ENCODE peak calls at places on chromosomes 13 and 19, in eight cellular contexts. One of them, this sample, is unnamed.
A peak's percentile ranks its signal among the peaks of the same experiment; 100 is the strongest.

GRCh38 chr19:55392820-55393219 is 7.1 kb downstream of the RPL28 start:
- DNase-seq in upper lobe of right lung: no peak
- DNase-seq in A673: no peak
- DNase-seq in RWPE1: no peak
- DNase-seq in GM20000: no peak
- DNase-seq in CD4-positive, alpha-beta T cell: no peak
- DNase-seq in OCI-LY7: no peak
- DNase-seq in osteocyte: no peak
- DNase-seq in this sample: no peak

GRCh38 chr19:38683393-38684077 is 36.1 kb downstream of the ACTN4 start:
- DNase-seq in RWPE1: peak; percentile 94
- DNase-seq in A673: peak; percentile 91
- DNase-seq in osteocyte: peak; percentile 91
- DNase-seq in CD4-positive, alpha-beta T cell: peak; percentile 33
- DNase-seq in OCI-LY7: no peak
- DNase-seq in upper lobe of right lung: peak; percentile 91
- DNase-seq in GM20000: no peak
- DNase-seq in this sample: no peak

GRCh38 chr19:50252111-50252886 is 48.9 kb downstream of the MYH14 start:
- DNase-seq in GM20000: peak; percentile 51
- DNase-seq in upper lobe of right lung: no peak
- DNase-seq in OCI-LY7: peak; percentile 41
- DNase-seq in A673: peak; percentile 51
- DNase-seq in osteocyte: no peak
- DNase-seq in RWPE1: no peak
- DNase-seq in CD4-positive, alpha-beta T cell: peak; percentile 8
- DNase-seq in this sample: no peak

GRCh38 chr19:38538386-38538785 is 79.4 kb downstream of the MAP4K1 start:
- DNase-seq in RWPE1: no peak
- DNase-seq in upper lobe of right lung: no peak
- DNase-seq in A673: no peak
- DNase-seq in OCI-LY7: no peak
- DNase-seq in osteocyte: no peak
- DNase-seq in CD4-positive, alpha-beta T cell: no peak
- DNase-seq in GM20000: no peak
- DNase-seq in this sample: no peak

GRCh38 chr13:31261241-31261640 is 61.5 kb downstream of the B3GLCT start:
- DNase-seq in osteocyte: no peak
- DNase-seq in RWPE1: no peak
- DNase-seq in A673: no peak
- DNase-seq in GM20000: no peak
- DNase-seq in upper lobe of right lung: no peak
- DNase-seq in CD4-positive, alpha-beta T cell: no peak
- DNase-seq in OCI-LY7: no peak
- DNase-seq in this sample: no peak

GRCh38 chr19:30664358-30665058 is 292.3 kb downstream of the ZNF536 start:
- DNase-seq in GM20000: no peak
- DNase-seq in CD4-positive, alpha-beta T cell: no peak
- DNase-seq in upper lobe of right lung: no peak
- DNase-seq in RWPE1: no peak
- DNase-seq in osteocyte: peak; percentile 53
- DNase-seq in OCI-LY7: peak; percentile 2
- DNase-seq in A673: peak; percentile 60
- DNase-seq in this sample: peak; percentile 67

GRCh38 chr13:88744289-88744688 is 1073.1 kb downstream of the SLITRK5 start:
- DNase-seq in CD4-positive, alpha-beta T cell: no peak
- DNase-seq in GM20000: no peak
- DNase-seq in OCI-LY7: no peak
- DNase-seq in upper lobe of right lung: no peak
- DNase-seq in osteocyte: no peak
- DNase-seq in A673: no peak
- DNase-seq in RWPE1: no peak
- DNase-seq in this sample: no peak

GRCh38 chr19:33736158-33736557 is 60.5 kb upstream of the KCTD15 start:
- DNase-seq in osteocyte: no peak
- DNase-seq in GM20000: no peak
- DNase-seq in A673: no peak
- DNase-seq in OCI-LY7: no peak
- DNase-seq in CD4-positive, alpha-beta T cell: no peak
- DNase-seq in RWPE1: no peak
- DNase-seq in upper lobe of right lung: peak; percentile 27
- DNase-seq in this sample: no peak

GRCh38 chr13:61275740-61276139 is 139.9 kb downstream of the PCDH20 start:
- DNase-seq in GM20000: no peak
- DNase-seq in upper lobe of right lung: no peak
- DNase-seq in RWPE1: no peak
- DNase-seq in osteocyte: no peak
- DNase-seq in CD4-positive, alpha-beta T cell: no peak
- DNase-seq in OCI-LY7: no peak
- DNase-seq in A673: no peak
- DNase-seq in this sample: no peak

GRCh38 chr19:6717441-6717971 is 2.9 kb downstream of the C3 start:
- DNase-seq in RWPE1: no peak
- DNase-seq in CD4-positive, alpha-beta T cell: no peak
- DNase-seq in upper lobe of right lung: no peak
- DNase-seq in OCI-LY7: no peak
- DNase-seq in osteocyte: no peak
- DNase-seq in A673: no peak
- DNase-seq in GM20000: no peak
- DNase-seq in this sample: no peak

GRCh38 chr13:96958286-96958891 is 35.9 kb downstream of the OXGR1 start:
- DNase-seq in RWPE1: peak; percentile 11
- DNase-seq in CD4-positive, alpha-beta T cell: no peak
- DNase-seq in GM20000: peak; percentile 13
- DNase-seq in upper lobe of right lung: no peak
- DNase-seq in A673: peak; percentile 59
- DNase-seq in OCI-LY7: peak; percentile 32
- DNase-seq in osteocyte: no peak
- DNase-seq in this sample: no peak

GRCh38 chr19:50003810-50004419 is 21.3 kb downstream of the VRK3 start:
- DNase-seq in RWPE1: peak; percentile 91
- DNase-seq in CD4-positive, alpha-beta T cell: no peak
- DNase-seq in osteocyte: no peak
- DNase-seq in A673: peak; percentile 42
- DNase-seq in upper lobe of right lung: no peak
- DNase-seq in OCI-LY7: no peak
- DNase-seq in GM20000: peak; percentile 59
- DNase-seq in this sample: no peak

GRCh38 chr19:41478171-41478570 is 35.2 kb downstream of the ERICH4 start:
- DNase-seq in GM20000: no peak
- DNase-seq in osteocyte: no peak
- DNase-seq in A673: no peak
- DNase-seq in CD4-positive, alpha-beta T cell: no peak
- DNase-seq in upper lobe of right lung: no peak
- DNase-seq in RWPE1: no peak
- DNase-seq in OCI-LY7: no peak
- DNase-seq in this sample: no peak

GRCh38 chr19:42297034-42297433 is 4.9 kb upstream of the PRR19 start:
- DNase-seq in osteocyte: no peak
- DNase-seq in upper lobe of right lung: no peak
- DNase-seq in A673: no peak
- DNase-seq in RWPE1: no peak
- DNase-seq in OCI-LY7: no peak
- DNase-seq in CD4-positive, alpha-beta T cell: no peak
- DNase-seq in GM20000: no peak
- DNase-seq in this sample: no peak

GRCh38 chr19:18433039-18433691 is 4.8 kb downstream of the ISYNA1 start:
- DNase-seq in A673: peak; percentile 87
- DNase-seq in GM20000: peak; percentile 80
- DNase-seq in CD4-positive, alpha-beta T cell: no peak
- DNase-seq in osteocyte: no peak
- DNase-seq in OCI-LY7: peak; percentile 38
- DNase-seq in upper lobe of right lung: no peak
- DNase-seq in RWPE1: no peak
- DNase-seq in this sample: no peak

GRCh38 chr19:17296278-17296677 is 6.9 kb downstream of the ABHD8 start:
- DNase-seq in A673: no peak
- DNase-seq in osteocyte: no peak
- DNase-seq in GM20000: no peak
- DNase-seq in OCI-LY7: no peak
- DNase-seq in CD4-positive, alpha-beta T cell: no peak
- DNase-seq in upper lobe of right lung: no peak
- DNase-seq in RWPE1: peak; percentile 72
- DNase-seq in this sample: no peak

GRCh38 chr13:36919833-36920611 is at the start of gene SMAD9:
- DNase-seq in GM20000: peak; percentile 73
- DNase-seq in RWPE1: peak; percentile 48
- DNase-seq in A673: peak; percentile 85
- DNase-seq in CD4-positive, alpha-beta T cell: no peak
- DNase-seq in osteocyte: peak; percentile 88
- DNase-seq in upper lobe of right lung: peak; percentile 91
- DNase-seq in OCI-LY7: peak; percentile 73
- DNase-seq in this sample: peak; percentile 79

GRCh38 chr13:21674271-21675009 is 3.6 kb downstream of the FGF9 start:
- DNase-seq in RWPE1: no peak
- DNase-seq in A673: no peak
- DNase-seq in upper lobe of right lung: peak; percentile 69
- DNase-seq in CD4-positive, alpha-beta T cell: no peak
- DNase-seq in OCI-LY7: peak; percentile 75
- DNase-seq in GM20000: peak; percentile 68
- DNase-seq in osteocyte: no peak
- DNase-seq in this sample: no peak

GRCh38 chr19:18589380-18590272 is 1.0 kb downstream of the REX1BD start:
- DNase-seq in osteocyte: no peak
- DNase-seq in CD4-positive, alpha-beta T cell: peak; percentile 64
- DNase-seq in A673: peak; percentile 93
- DNase-seq in OCI-LY7: peak; percentile 80
- DNase-seq in upper lobe of right lung: peak; percentile 90
- DNase-seq in GM20000: peak; percentile 81
- DNase-seq in RWPE1: peak; percentile 58
- DNase-seq in this sample: no peak

GRCh38 chr19:54938906-54939305 is 8.4 kb downstream of the NLRP7 start:
- DNase-seq in OCI-LY7: peak; percentile 71
- DNase-seq in CD4-positive, alpha-beta T cell: no peak
- DNase-seq in GM20000: no peak
- DNase-seq in upper lobe of right lung: no peak
- DNase-seq in A673: no peak
- DNase-seq in osteocyte: no peak
- DNase-seq in RWPE1: no peak
- DNase-seq in this sample: no peak

GRCh38 chr13:32195713-32196112 is 119.5 kb downstream of the ZAR1L start:
- DNase-seq in RWPE1: no peak
- DNase-seq in OCI-LY7: no peak
- DNase-seq in upper lobe of right lung: no peak
- DNase-seq in CD4-positive, alpha-beta T cell: no peak
- DNase-seq in GM20000: no peak
- DNase-seq in A673: no peak
- DNase-seq in osteocyte: no peak
- DNase-seq in this sample: no peak

GRCh38 chr13:51804295-51805172 is 571 bp upstream of the DHRS12 start:
- DNase-seq in GM20000: no peak
- DNase-seq in CD4-positive, alpha-beta T cell: no peak
- DNase-seq in A673: no peak
- DNase-seq in osteocyte: no peak
- DNase-seq in OCI-LY7: no peak
- DNase-seq in upper lobe of right lung: no peak
- DNase-seq in RWPE1: no peak
- DNase-seq in this sample: no peak

GRCh38 chr13:24842533-24843278 is 78.7 kb downstream of the RNF17 start:
- DNase-seq in CD4-positive, alpha-beta T cell: no peak
- DNase-seq in RWPE1: peak; percentile 27
- DNase-seq in upper lobe of right lung: no peak
- DNase-seq in A673: peak; percentile 12
- DNase-seq in GM20000: no peak
- DNase-seq in OCI-LY7: no peak
- DNase-seq in osteocyte: no peak
- DNase-seq in this sample: no peak

GRCh38 chr19:11373166-11373884 is 1.1 kb upstream of the SWSAP1 start:
- DNase-seq in A673: peak; percentile 61
- DNase-seq in osteocyte: no peak
- DNase-seq in OCI-LY7: no peak
- DNase-seq in upper lobe of right lung: peak; percentile 74
- DNase-seq in RWPE1: peak; percentile 60
- DNase-seq in CD4-positive, alpha-beta T cell: no peak
- DNase-seq in GM20000: no peak
- DNase-seq in this sample: no peak

GRCh38 chr13:20441879-20442278 is 83.8 kb downstream of the CRYL1 start:
- DNase-seq in upper lobe of right lung: no peak
- DNase-seq in OCI-LY7: no peak
- DNase-seq in CD4-positive, alpha-beta T cell: no peak
- DNase-seq in osteocyte: no peak
- DNase-seq in GM20000: no peak
- DNase-seq in RWPE1: peak; percentile 31
- DNase-seq in A673: peak; percentile 19
- DNase-seq in this sample: no peak

GRCh38 chr13:27962128-27962841 is 6.8 kb downstream of the CDX2 start:
- DNase-seq in CD4-positive, alpha-beta T cell: no peak
- DNase-seq in A673: no peak
- DNase-seq in osteocyte: peak; percentile 53
- DNase-seq in GM20000: no peak
- DNase-seq in upper lobe of right lung: no peak
- DNase-seq in RWPE1: no peak
- DNase-seq in OCI-LY7: no peak
- DNase-seq in this sample: peak; percentile 40
- TF ChIP-seq CTCF in CD4-positive, alpha-beta T cell: no peak
- TF ChIP-seq CTCF in A673: no peak
- TF ChIP-seq CTCF in osteocyte: no peak
- TF ChIP-seq CTCF in GM20000: no peak
- TF ChIP-seq CTCF in upper lobe of right lung: no peak
- TF ChIP-seq CTCF in RWPE1: no peak
- TF ChIP-seq CTCF in OCI-LY7: no peak
- TF ChIP-seq CTCF in this sample: no peak

GRCh38 chr13:33490461-33491327 is 205.1 kb upstream of the STARD13 start:
- DNase-seq in osteocyte: no peak
- DNase-seq in CD4-positive, alpha-beta T cell: no peak
- DNase-seq in OCI-LY7: no peak
- DNase-seq in A673: peak; percentile 79
- DNase-seq in upper lobe of right lung: peak; percentile 34
- DNase-seq in GM20000: no peak
- DNase-seq in RWPE1: no peak
- DNase-seq in this sample: no peak
- TF ChIP-seq CTCF in osteocyte: no peak
- TF ChIP-seq CTCF in CD4-positive, alpha-beta T cell: no peak
- TF ChIP-seq CTCF in OCI-LY7: no peak
- TF ChIP-seq CTCF in A673: no peak
- TF ChIP-seq CTCF in upper lobe of right lung: no peak
- TF ChIP-seq CTCF in GM20000: no peak
- TF ChIP-seq CTCF in RWPE1: no peak
- TF ChIP-seq CTCF in this sample: no peak

DNA sequence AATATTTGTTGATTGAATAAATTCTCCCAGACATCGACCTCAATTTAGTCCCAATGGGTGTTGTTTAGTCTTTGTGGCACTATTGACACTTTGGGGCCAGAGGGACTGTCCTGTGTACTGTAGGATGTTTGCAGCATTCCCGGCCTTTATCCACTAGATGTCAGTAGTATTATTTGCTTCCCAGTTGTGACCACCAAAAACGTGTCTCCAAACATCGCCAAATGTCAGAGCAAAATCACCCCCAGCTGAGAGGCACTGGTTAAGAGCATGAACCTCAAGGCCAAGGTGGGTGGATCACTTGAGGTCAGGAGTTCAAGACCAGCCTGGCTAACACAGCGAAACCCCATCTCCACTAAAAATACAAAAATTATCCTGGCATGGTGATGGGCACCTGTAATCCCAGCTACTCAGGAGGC is 15.4 kb downstream of the NLRP12 start:
- DNase-seq in GM20000: no peak
- DNase-seq in upper lobe of right lung: no peak
- DNase-seq in CD4-positive, alpha-beta T cell: no peak
- DNase-seq in osteocyte: no peak
- DNase-seq in RWPE1: peak; percentile 14
- DNase-seq in A673: peak; percentile 62
- DNase-seq in OCI-LY7: peak; percentile 22
- DNase-seq in this sample: no peak
- TF ChIP-seq CTCF in GM20000: no peak
- TF ChIP-seq CTCF in upper lobe of right lung: peak; percentile 45
- TF ChIP-seq CTCF in CD4-positive, alpha-beta T cell: no peak
- TF ChIP-seq CTCF in osteocyte: peak; percentile 27
- TF ChIP-seq CTCF in RWPE1: peak; percentile 62
- TF ChIP-seq CTCF in A673: peak; percentile 64
- TF ChIP-seq CTCF in OCI-LY7: peak; percentile 67
- TF ChIP-seq CTCF in this sample: peak; percentile 68

GRCh38 chr13:23778007-23778687 is 111.1 kb downstream of the MIPEP start:
- DNase-seq in upper lobe of right lung: no peak
- DNase-seq in GM20000: no peak
- DNase-seq in RWPE1: no peak
- DNase-seq in A673: no peak
- DNase-seq in CD4-positive, alpha-beta T cell: no peak
- DNase-seq in osteocyte: no peak
- DNase-seq in OCI-LY7: peak; percentile 19
- DNase-seq in this sample: no peak
- TF ChIP-seq CTCF in upper lobe of right lung: peak; percentile 9
- TF ChIP-seq CTCF in GM20000: peak; percentile 5
- TF ChIP-seq CTCF in RWPE1: no peak
- TF ChIP-seq CTCF in A673: no peak
- TF ChIP-seq CTCF in CD4-positive, alpha-beta T cell: peak; percentile 12
- TF ChIP-seq CTCF in osteocyte: no peak
- TF ChIP-seq CTCF in OCI-LY7: peak; percentile 46
- TF ChIP-seq CTCF in this sample: no peak

This sample was measured in type B pancreatic cell.